ENCODE peak calls at places on chromosomes 3 and 15, in five cellular contexts. One of them, this sample, is unnamed.

GRCh38 chr3:171994646-171995441 is 44.5 kb upstream of the FNDC3B start:
- DNase-seq in A549: no peak
- DNase-seq in upper lobe of left lung: no peak
- DNase-seq in testis: no peak
- DNase-seq in breast epithelium: no peak
- DNase-seq in this sample: no peak

GRCh38 chr15:37921527-37922385 is 12.7 kb upstream of the TMCO5A start:
- DNase-seq in A549: no peak
- DNase-seq in upper lobe of left lung: no peak
- DNase-seq in testis: no peak
- DNase-seq in breast epithelium: peak
- DNase-seq in this sample: no peak

GRCh38 chr3:148861277-148861869 is 3.7 kb upstream of the CPA3 start:
- DNase-seq in A549: peak
- DNase-seq in upper lobe of left lung: no peak
- DNase-seq in testis: no peak
- DNase-seq in breast epithelium: no peak
- DNase-seq in this sample: no peak

GRCh38 chr3:114213669-114214541 is 23.5 kb downstream of the ZNF80 start:
- DNase-seq in A549: no peak
- DNase-seq in upper lobe of left lung: no peak
- DNase-seq in testis: no peak
- DNase-seq in breast epithelium: no peak
- DNase-seq in this sample: peak

GRCh38 chr3:172591876-172592771 is 68.9 kb upstream of the TNFSF10 start:
- DNase-seq in A549: no peak
- DNase-seq in upper lobe of left lung: no peak
- DNase-seq in testis: no peak
- DNase-seq in breast epithelium: no peak
- DNase-seq in this sample: no peak

GRCh38 chr3:29452923-29453277 is 172.0 kb downstream of the RBMS3 start:
- DNase-seq in A549: no peak
- DNase-seq in upper lobe of left lung: no peak
- DNase-seq in testis: no peak
- DNase-seq in breast epithelium: no peak
- DNase-seq in this sample: no peak

GRCh38 chr3:186058225-186058624 is 50.7 kb downstream of the ETV5 start:
- DNase-seq in A549: no peak
- DNase-seq in upper lobe of left lung: no peak
- DNase-seq in testis: no peak
- DNase-seq in breast epithelium: no peak
- DNase-seq in this sample: no peak

GRCh38 chr3:116394365-116394764 is 50.9 kb downstream of the LSAMP start:
- DNase-seq in A549: no peak
- DNase-seq in upper lobe of left lung: no peak
- DNase-seq in testis: no peak
- DNase-seq in breast epithelium: no peak
- DNase-seq in this sample: no peak

GRCh38 chr3:43177092-43177491 is 71.2 kb upstream of the POMGNT2 start:
- DNase-seq in A549: no peak
- DNase-seq in upper lobe of left lung: no peak
- DNase-seq in testis: no peak
- DNase-seq in breast epithelium: no peak
- DNase-seq in this sample: no peak

GRCh38 chr15:63015618-63016017 is 26.9 kb upstream of the TPM1 start:
- DNase-seq in A549: peak
- DNase-seq in upper lobe of left lung: no peak
- DNase-seq in testis: no peak
- DNase-seq in breast epithelium: no peak
- DNase-seq in this sample: peak

GRCh38 chr3:176631175-176631574 is 566.1 kb downstream of the TBL1XR1 start:
- DNase-seq in A549: no peak
- DNase-seq in upper lobe of left lung: no peak
- DNase-seq in testis: no peak
- DNase-seq in breast epithelium: no peak
- DNase-seq in this sample: peak

GRCh38 chr15:70274255-70274654 is 176.5 kb upstream of the TLE3 start:
- DNase-seq in A549: no peak
- DNase-seq in upper lobe of left lung: no peak
- DNase-seq in testis: no peak
- DNase-seq in breast epithelium: no peak
- DNase-seq in this sample: no peak

GRCh38 chr3:173913985-173914421 is 516.5 kb downstream of the NLGN1 start:
- DNase-seq in A549: no peak
- DNase-seq in upper lobe of left lung: no peak
- DNase-seq in testis: no peak
- DNase-seq in breast epithelium: no peak
- DNase-seq in this sample: no peak

GRCh38 chr3:79329154-79329553 is 438.6 kb downstream of the ROBO1 start:
- DNase-seq in A549: no peak
- DNase-seq in upper lobe of left lung: no peak
- DNase-seq in testis: no peak
- DNase-seq in breast epithelium: no peak
- DNase-seq in this sample: no peak

GRCh38 chr3:104952587-104952986 is 414.1 kb upstream of the ALCAM start:
- DNase-seq in A549: peak
- DNase-seq in upper lobe of left lung: no peak
- DNase-seq in testis: no peak
- DNase-seq in breast epithelium: peak
- DNase-seq in this sample: no peak

GRCh38 chr3:154967090-154967489 is 113.0 kb upstream of the MME start:
- DNase-seq in A549: no peak
- DNase-seq in upper lobe of left lung: no peak
- DNase-seq in testis: no peak
- DNase-seq in breast epithelium: no peak
- DNase-seq in this sample: no peak

GRCh38 chr15:100925480-100925879 is 6.3 kb downstream of the LRRK1 start:
- DNase-seq in A549: no peak
- DNase-seq in upper lobe of left lung: no peak
- DNase-seq in testis: no peak
- DNase-seq in breast epithelium: no peak
- DNase-seq in this sample: no peak

GRCh38 chr3:124467980-124468902 is 262.0 kb upstream of the UMPS start:
- DNase-seq in A549: peak
- DNase-seq in upper lobe of left lung: no peak
- DNase-seq in testis: peak
- DNase-seq in breast epithelium: no peak
- DNase-seq in this sample: no peak

GRCh38 chr15:48096355-48096786 is 24.4 kb upstream of the SLC24A5 start:
- DNase-seq in A549: no peak
- DNase-seq in upper lobe of left lung: no peak
- DNase-seq in testis: no peak
- DNase-seq in breast epithelium: no peak
- DNase-seq in this sample: no peak

GRCh38 chr3:59189561-59190338 is 139.9 kb upstream of the CFAP20DC start:
- DNase-seq in A549: no peak
- DNase-seq in upper lobe of left lung: no peak
- DNase-seq in testis: no peak
- DNase-seq in breast epithelium: no peak
- DNase-seq in this sample: no peak

GRCh38 chr3:38369186-38369585 is 22.6 kb downstream of the XYLB start:
- DNase-seq in A549: no peak
- DNase-seq in upper lobe of left lung: no peak
- DNase-seq in testis: no peak
- DNase-seq in breast epithelium: no peak
- DNase-seq in this sample: no peak

DNA sequence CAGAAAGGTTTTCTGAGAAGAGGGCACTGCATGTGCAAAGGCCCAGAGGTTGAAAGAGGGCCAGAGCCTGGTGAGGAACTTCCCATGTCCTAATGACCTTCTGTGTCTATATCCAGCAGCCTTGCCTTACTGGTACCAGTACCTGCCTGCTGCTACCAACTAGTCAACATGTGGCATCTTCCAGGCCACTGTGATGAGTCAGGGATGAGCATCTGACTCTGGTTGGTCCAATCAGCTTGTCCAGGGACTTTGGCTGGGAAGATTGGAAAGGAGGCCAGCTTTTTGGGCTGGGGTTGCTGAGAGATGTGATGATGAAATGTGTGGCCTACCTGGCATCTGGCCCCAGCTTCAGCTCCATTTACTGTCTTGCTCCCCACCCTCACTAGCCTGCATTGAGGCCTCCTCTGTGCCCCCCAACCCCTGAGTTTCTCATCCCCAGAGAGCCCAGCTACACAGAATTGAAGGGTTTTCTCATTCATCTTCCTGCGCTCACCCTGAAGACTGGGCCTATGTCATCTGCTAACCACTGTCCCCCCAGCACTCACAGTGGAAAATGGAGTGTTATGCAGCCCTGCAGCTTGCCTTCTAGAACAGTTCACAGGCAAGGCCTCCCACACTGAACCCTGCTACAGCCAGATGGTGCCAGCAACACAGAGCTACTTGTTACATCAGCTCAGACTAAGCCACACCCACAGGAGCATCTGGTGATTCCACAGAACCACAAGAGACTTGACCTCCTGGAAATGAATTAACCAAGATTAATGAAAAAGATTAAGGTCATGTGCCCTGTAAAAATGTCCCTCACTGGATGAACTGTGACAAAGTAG is 1.3 kb upstream of the TWF2 start:
- DNase-seq in A549: no peak
- DNase-seq in upper lobe of left lung: no peak
- DNase-seq in testis: peak
- DNase-seq in breast epithelium: peak
- DNase-seq in this sample: peak
- H3K4me3 ChIP-seq in A549: peak
- H3K4me3 ChIP-seq in upper lobe of left lung: peak
- H3K4me3 ChIP-seq in testis: no peak
- H3K4me3 ChIP-seq in breast epithelium: no peak
- H3K4me3 ChIP-seq in this sample: no peak

DNA sequence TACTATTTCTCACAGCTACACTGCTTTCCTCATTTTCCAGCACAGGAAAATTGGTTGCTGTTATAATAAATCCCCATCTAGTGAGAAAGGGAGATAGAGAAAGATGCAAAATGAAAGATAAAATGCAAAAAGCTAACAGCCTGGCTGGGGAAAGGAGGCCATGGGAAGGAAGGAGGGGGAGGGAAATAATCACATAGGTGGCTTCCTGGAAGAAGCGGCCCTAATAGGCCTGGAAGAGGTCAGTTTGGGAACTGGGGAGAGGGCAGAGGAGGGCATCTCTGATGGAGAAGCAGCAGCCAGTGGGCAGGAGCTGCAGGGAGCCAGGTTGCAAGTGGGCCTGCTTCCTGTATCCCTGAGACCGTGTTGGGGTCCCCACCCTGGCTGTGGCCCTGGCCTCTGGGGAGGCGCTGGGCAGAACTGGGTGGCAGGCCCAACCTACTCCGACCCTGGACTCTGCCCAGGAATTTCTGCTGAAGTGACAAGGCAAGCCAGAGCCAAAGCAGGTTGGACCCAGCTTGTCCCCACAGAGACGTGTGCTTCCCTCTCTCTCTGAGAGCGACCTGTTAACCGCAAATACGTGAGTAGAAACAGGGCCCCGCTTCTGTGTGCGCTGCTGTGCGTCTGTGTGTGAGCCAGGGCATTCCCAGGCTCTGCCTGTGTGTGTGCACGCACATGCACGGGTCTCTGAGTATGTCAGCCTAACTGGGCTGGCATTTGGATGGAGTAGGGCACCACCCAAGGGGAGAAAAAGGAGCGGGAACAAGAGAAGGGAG is 1.9 kb downstream of the SLC28A1 start:
- DNase-seq in A549: no peak
- DNase-seq in upper lobe of left lung: peak
- DNase-seq in testis: no peak
- DNase-seq in breast epithelium: no peak
- DNase-seq in this sample: no peak
- TF ChIP-seq POLR2A in A549: no peak
- TF ChIP-seq POLR2A in upper lobe of left lung: no peak
- TF ChIP-seq POLR2A in testis: no peak
- TF ChIP-seq POLR2A in breast epithelium: no peak
- TF ChIP-seq POLR2A in this sample: no peak

GRCh38 chr15:71471347-71471746 is 339.0 kb upstream of the NR2E3 start:
- DNase-seq in A549: no peak
- DNase-seq in upper lobe of left lung: no peak
- DNase-seq in testis: no peak
- DNase-seq in breast epithelium: no peak
- DNase-seq in this sample: no peak

GRCh38 chr15:71472699-71473098 is 337.7 kb upstream of the NR2E3 start:
- DNase-seq in A549: no peak
- DNase-seq in upper lobe of left lung: no peak
- DNase-seq in testis: no peak
- DNase-seq in breast epithelium: no peak
- DNase-seq in this sample: no peak

GRCh38 chr15:71468715-71469114 is 341.6 kb upstream of the NR2E3 start:
- DNase-seq in A549: no peak
- DNase-seq in upper lobe of left lung: no peak
- DNase-seq in testis: no peak
- DNase-seq in breast epithelium: no peak
- DNase-seq in this sample: no peak

GRCh38 chr15:71465109-71465508 is 345.2 kb upstream of the NR2E3 start:
- DNase-seq in A549: no peak
- DNase-seq in upper lobe of left lung: no peak
- DNase-seq in testis: no peak
- DNase-seq in breast epithelium: no peak
- DNase-seq in this sample: no peak

GRCh38 chr15:71469393-71469792 is 341.0 kb upstream of the NR2E3 start:
- DNase-seq in A549: no peak
- DNase-seq in upper lobe of left lung: no peak
- DNase-seq in testis: no peak
- DNase-seq in breast epithelium: no peak
- DNase-seq in this sample: no peak
- TF ChIP-seq CTCF in A549: no peak
- TF ChIP-seq CTCF in upper lobe of left lung: no peak
- TF ChIP-seq CTCF in testis: no peak
- TF ChIP-seq CTCF in breast epithelium: no peak
- TF ChIP-seq CTCF in this sample: no peak

GRCh38 chr15:60478633-60479360 is at the start of gene ICE2:
- DNase-seq in A549: peak
- DNase-seq in upper lobe of left lung: peak
- DNase-seq in testis: peak
- DNase-seq in breast epithelium: peak
- DNase-seq in this sample: peak

GRCh38 chr15:60479361-60479684 is 381 bp upstream of the ICE2 start:
- DNase-seq in A549: no peak
- DNase-seq in upper lobe of left lung: no peak
- DNase-seq in testis: no peak
- DNase-seq in breast epithelium: no peak
- DNase-seq in this sample: no peak

GRCh38 chr15:60477991-60478632 is 830 bp downstream of the ICE2 start:
- DNase-seq in A549: no peak
- DNase-seq in upper lobe of left lung: no peak
- DNase-seq in testis: no peak
- DNase-seq in breast epithelium: no peak
- DNase-seq in this sample: no peak

GRCh38 chr15:60476713-60477112 is 2.2 kb downstream of the ICE2 start:
- DNase-seq in A549: no peak
- DNase-seq in upper lobe of left lung: no peak
- DNase-seq in testis: no peak
- DNase-seq in breast epithelium: no peak
- DNase-seq in this sample: no peak

DNA sequence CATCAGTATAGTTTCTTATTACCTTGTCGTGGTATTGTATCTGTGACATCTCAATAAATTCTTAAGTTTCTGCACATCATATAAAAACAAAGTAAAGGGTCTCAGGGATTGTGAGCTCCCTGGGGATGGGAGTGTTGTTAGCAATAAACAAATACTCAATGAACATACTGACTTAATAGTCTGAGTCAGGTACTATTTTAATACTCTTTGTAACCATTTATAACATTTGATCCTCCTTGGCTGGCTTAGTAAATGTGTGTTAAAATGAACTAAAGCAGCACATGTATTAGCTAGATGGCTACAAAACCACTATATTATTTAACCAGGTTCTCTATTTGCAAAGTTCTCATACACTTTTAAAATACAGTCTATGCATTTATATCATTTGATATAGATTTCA is 1.8 kb downstream of the ICE2 start:
- DNase-seq in A549: no peak
- DNase-seq in upper lobe of left lung: no peak
- DNase-seq in testis: no peak
- DNase-seq in breast epithelium: no peak
- DNase-seq in this sample: no peak
- H3K4me3 ChIP-seq in A549: peak
- H3K4me3 ChIP-seq in upper lobe of left lung: no peak
- H3K4me3 ChIP-seq in testis: no peak
- H3K4me3 ChIP-seq in breast epithelium: no peak
- H3K4me3 ChIP-seq in this sample: no peak